ENCODE peak calls at places on chromosome 2, in ten cellular contexts. K is sigmoid colon, V is thoracic aorta, Z is cardiac muscle cell, L is heart left ventricle, P is Peyer's patch, E is H1, C is heart right ventricle, R is IMR-90, S is ovary. W is an unnamed sample. For H3K9me3, the result is how much of the 10 kb centered on the place peaks cover.

GRCh38 chr2:235026649-235027557 is 75.1 kb downstream of the SH3BP4 start:
- DNase-seq in C (peak), L (peak), P (no peak), V (no peak), E (no peak), S (no peak), Z (no peak), R (peak), K (peak), W (peak)

GRCh38 chr2:142306126-142306525 is 175.3 kb upstream of the LRP1B start:
- DNase-seq in S (no peak), V (no peak), Z (no peak), R (no peak), C (no peak), E (no peak), K (no peak), L (no peak), P (no peak), W (no peak)

GRCh38 chr2:52117299-52117698 is 1085.4 kb upstream of the NRXN1 start:
- DNase-seq in K (no peak), C (no peak), E (no peak), L (no peak), P (no peak), V (no peak), R (peak), Z (no peak), S (no peak), W (no peak)

GRCh38 chr2:99656938-99657337 is 167.1 kb upstream of the REV1 start:
- DNase-seq in L (no peak), E (no peak), Z (no peak), V (no peak), S (no peak), K (no peak), P (no peak), C (no peak), R (no peak), W (no peak)

GRCh38 chr2:235445116-235445515 is 48.7 kb upstream of the AGAP1 start:
- DNase-seq in S (no peak), P (no peak), L (no peak), E (no peak), K (no peak), C (no peak), V (no peak), Z (no peak), R (no peak), W (no peak)

GRCh38 chr2:174699993-174700766 is 64.1 kb downstream of the CHRNA1 start:
- DNase-seq in Z (peak), P (no peak), E (no peak), V (no peak), C (no peak), R (peak), K (no peak), S (no peak), L (no peak), W (no peak)

GRCh38 chr2:30645745-30646119 is 161.5 kb downstream of the CAPN13 start:
- DNase-seq in E (peak), V (no peak), P (no peak), L (no peak), K (no peak), Z (no peak), S (no peak), C (no peak), R (no peak), W (no peak)

GRCh38 chr2:140344842-140345241 is 1564.7 kb upstream of the NXPH2 start:
- DNase-seq in R (no peak), C (no peak), P (no peak), S (no peak), Z (no peak), V (no peak), E (no peak), L (no peak), K (no peak), W (no peak)

GRCh38 chr2:190947139-190947538 is 66.5 kb downstream of the GLS start:
- DNase-seq in E (no peak), V (no peak), Z (no peak), P (no peak), C (no peak), L (no peak), S (no peak), R (peak), K (no peak), W (no peak)

GRCh38 chr2:32342811-32343210 is 14.0 kb upstream of the BIRC6 start:
- DNase-seq in E (no peak), Z (no peak), S (no peak), R (no peak), K (no peak), V (no peak), L (peak), C (no peak), P (no peak), W (no peak)

GRCh38 chr2:174971868-174972781 is 33.1 kb downstream of the CHN1 start:
- DNase-seq in R (peak), K (no peak), S (no peak), P (no peak), V (no peak), C (no peak), E (no peak), L (peak), Z (no peak), W (no peak)

GRCh38 chr2:134371041-134371440 is 117.2 kb downstream of the MGAT5 start:
- DNase-seq in R (no peak), K (no peak), V (no peak), E (no peak), C (no peak), Z (no peak), P (no peak), S (no peak), L (no peak), W (no peak)

GRCh38 chr2:235066895-235067294 is 115.1 kb downstream of the SH3BP4 start:
- DNase-seq in R (no peak), Z (peak), V (no peak), E (no peak), S (no peak), L (no peak), P (no peak), K (no peak), C (no peak), W (no peak)

GRCh38 chr2:26088038-26088643 is 54.3 kb downstream of the RAB10 start:
- DNase-seq in P (no peak), L (no peak), R (peak), S (no peak), V (no peak), E (no peak), K (no peak), C (no peak), Z (peak), W (no peak)

GRCh38 chr2:455046-455705 is 167.3 kb upstream of the ALKAL2 start:
- DNase-seq in P (peak), S (no peak), C (no peak), E (no peak), V (no peak), R (no peak), L (no peak), K (no peak), Z (no peak), W (no peak)

GRCh38 chr2:54586062-54586982 is 130.2 kb downstream of the SPTBN1 start:
- DNase-seq in E (no peak), L (no peak), V (no peak), C (no peak), P (no peak), Z (no peak), S (no peak), K (no peak), R (peak), W (no peak)

GRCh38 chr2:80303006-80303741 is 1.4 kb downstream of the LRRTM1 start:
- DNase-seq in Z (peak), E (peak), S (no peak), L (no peak), V (no peak), P (no peak), C (no peak), K (no peak), R (no peak), W (no peak)

GRCh38 chr2:64679673-64680425 is 26.1 kb upstream of the SERTAD2 start:
- DNase-seq in R (no peak), P (no peak), S (no peak), C (no peak), Z (no peak), L (no peak), V (no peak), E (no peak), K (no peak), W (no peak)

GRCh38 chr2:127455566-127456493 is 37.6 kb downstream of the PROC start:
- DNase-seq in R (no peak), L (no peak), K (no peak), S (no peak), Z (no peak), E (no peak), V (no peak), C (no peak), P (no peak), W (no peak)

GRCh38 chr2:20650412-20650879 is 452 bp downstream of the HS1BP3 start:
- DNase-seq in S (no peak), Z (no peak), P (no peak), K (no peak), R (peak), E (no peak), V (no peak), C (no peak), L (no peak), W (peak)

GRCh38 chr2:67437132-67437531 is 40.0 kb downstream of the ETAA1 start:
- DNase-seq in S (no peak), E (no peak), L (no peak), Z (no peak), K (no peak), V (no peak), P (no peak), R (peak), C (no peak), W (no peak)

GRCh38 chr2:225276207-225276606 is 123.3 kb upstream of the NYAP2 start:
- DNase-seq in P (no peak), V (no peak), R (no peak), Z (no peak), K (no peak), S (no peak), C (no peak), L (no peak), E (no peak), W (no peak)

GRCh38 chr2:101106453-101107181 is 44.6 kb downstream of the TBC1D8 start:
- DNase-seq in C (no peak), E (no peak), S (no peak), K (no peak), V (no peak), Z (no peak), R (peak), P (no peak), L (no peak), W (no peak)

GRCh38 chr2:85547089-85547858 is 8.3 kb downstream of the MAT2A start:
- DNase-seq in E (no peak), K (no peak), Z (no peak), L (no peak), R (no peak), P (no peak), S (no peak), C (no peak), V (no peak), W (no peak)

GRCh38 chr2:152445791-152446201 is 110.8 kb downstream of the FMNL2 start:
- DNase-seq in R (peak), L (no peak), E (no peak), V (no peak), K (no peak), S (no peak), C (no peak), Z (no peak), P (no peak), W (no peak)

GRCh38 chr2:33728106-33728505 is 129.0 kb upstream of the FAM98A start:
- DNase-seq in C (no peak), Z (no peak), R (no peak), E (no peak), S (no peak), P (no peak), V (no peak), L (no peak), K (no peak), W (peak)

GRCh38 chr2:233354971-233355574 is 779 bp downstream of the DGKD start:
- DNase-seq in K (peak), V (no peak), E (peak), Z (peak), P (peak), L (peak), S (peak), C (peak), R (no peak), W (peak)

GRCh38 chr2:13335862-13336535 is 619.3 kb downstream of the TRIB2 start:
- DNase-seq in K (no peak), C (no peak), V (no peak), P (no peak), R (no peak), E (no peak), Z (no peak), L (no peak), S (no peak), W (no peak)

GRCh38 chr2:200964498-200964897 is 1.0 kb upstream of the ORC2 start:
- DNase-seq in R (no peak), L (no peak), C (no peak), E (no peak), K (no peak), S (no peak), P (no peak), V (no peak), Z (no peak), W (no peak)

GRCh38 chr2:180591947-180592346 is 388.5 kb upstream of the UBE2E3 start:
- DNase-seq in E (no peak), C (no peak), S (no peak), R (no peak), Z (no peak), L (no peak), K (no peak), V (no peak), P (no peak), W (no peak)

GRCh38 chr2:5373200-5373599 is 319.0 kb upstream of the SOX11 start:
- DNase-seq in E (peak), R (no peak), C (no peak), P (no peak), K (no peak), S (no peak), Z (peak), L (no peak), V (no peak), W (no peak)

GRCh38 chr2:195706161-195706900 is 49.3 kb downstream of the SLC39A10 start:
- DNase-seq in L (no peak), C (no peak), R (peak), S (no peak), V (no peak), E (no peak), Z (peak), P (no peak), K (no peak), W (no peak)
- H3K27ac ChIP-seq in L (no peak), C (no peak), R (no peak), S (no peak), V (no peak), E (no peak), Z (peak), P (no peak), K (no peak), W (no peak)

GRCh38 chr2:120552800-120553471 is 182.7 kb upstream of the GLI2 start:
- DNase-seq in S (peak), V (peak), R (peak), Z (peak), K (peak), P (peak), C (peak), L (peak), E (peak), W (peak)
- TF ChIP-seq CTCF in S (no peak), V (peak), R (peak), Z (peak), K (peak), P (peak), C (peak), L (peak), E (peak), W (peak)

GRCh38 chr2:24725956-24726355 is 67.2 kb downstream of the PTRHD1 start:
- DNase-seq in V (no peak), S (no peak), E (no peak), C (no peak), P (no peak), K (no peak), L (no peak), Z (no peak), R (no peak), W (no peak)

GRCh38 chr2:24730481-24730880 is 62.7 kb downstream of the PTRHD1 start:
- DNase-seq in S (no peak), V (no peak), R (peak), L (no peak), E (no peak), K (no peak), Z (no peak), P (no peak), C (no peak), W (no peak)

GRCh38 chr2:24731040-24731439 is 62.2 kb downstream of the PTRHD1 start:
- DNase-seq in K (no peak), P (no peak), R (no peak), C (no peak), S (no peak), L (no peak), V (no peak), Z (no peak), E (no peak), W (no peak)

GRCh38 chr2:24734741-24735140 is 58.5 kb downstream of the PTRHD1 start:
- DNase-seq in L (no peak), S (no peak), E (no peak), P (no peak), C (no peak), K (no peak), Z (no peak), V (no peak), R (no peak), W (no peak)

GRCh38 chr2:24731923-24732322 is 61.3 kb downstream of the PTRHD1 start:
- DNase-seq in R (no peak), L (no peak), E (no peak), S (no peak), Z (no peak), C (no peak), K (no peak), P (no peak), V (no peak), W (no peak)
- H3K9me3 ChIP-seq in R (under half), L (under half), E (under half), S (under half), Z (under half), C (under half), K (under half), P (under half), V (under half), W (under half)

GRCh38 chr2:36706021-36706328 is 9.5 kb downstream of the VIT start:
- DNase-seq in R (no peak), L (no peak), Z (no peak), K (no peak), V (no peak), P (no peak), C (no peak), E (no peak), S (no peak), W (no peak)
- H3K27ac ChIP-seq in R (no peak), L (peak), Z (no peak), K (no peak), V (no peak), P (no peak), C (no peak), E (no peak), S (peak), W (no peak)

DNA sequence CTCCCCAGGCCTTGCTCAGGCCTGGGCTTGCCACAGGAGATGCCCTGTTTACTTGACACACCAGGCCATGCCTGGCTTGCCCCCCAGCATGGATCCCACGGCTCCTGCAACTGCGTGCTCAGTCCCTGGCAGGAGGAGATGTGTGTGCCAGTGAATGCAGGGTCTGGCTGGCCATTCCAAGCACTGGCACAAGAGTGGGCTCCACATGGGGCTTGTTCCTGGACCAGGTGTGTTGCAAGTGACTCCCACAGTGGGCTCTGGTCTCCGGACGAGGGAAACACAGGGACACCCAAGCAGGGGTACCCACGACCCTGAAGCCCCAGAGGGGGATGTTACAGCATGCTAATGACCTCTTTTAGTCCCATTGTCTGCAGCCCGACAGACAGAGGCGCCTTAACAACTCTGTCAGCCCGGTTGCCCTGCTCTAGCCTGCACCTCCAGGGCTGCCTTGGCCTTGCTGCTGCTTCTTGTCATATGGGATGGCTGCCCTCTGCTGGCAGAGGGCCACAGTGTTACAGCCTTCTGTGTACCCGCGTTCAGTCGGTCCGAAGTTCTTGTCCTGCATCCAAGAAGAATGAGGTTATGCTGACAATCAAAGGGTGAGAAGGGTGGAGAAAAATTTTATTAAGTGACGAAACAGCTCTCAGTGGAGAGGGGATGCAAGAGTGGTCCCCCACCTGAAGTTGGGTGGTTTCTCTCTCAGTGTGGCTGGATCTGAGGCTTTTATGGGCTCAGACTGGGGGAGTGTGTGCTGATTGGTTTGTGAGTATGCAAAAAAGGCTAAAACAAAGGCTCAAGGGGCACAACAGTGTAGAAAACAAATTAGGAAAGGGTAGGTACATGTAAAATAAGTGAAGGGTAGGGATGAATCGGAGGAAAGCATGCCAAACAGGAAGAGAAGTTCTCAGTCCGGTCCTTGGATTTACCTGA is 180.4 kb downstream of the MBD5 start:
- DNase-seq in E (peak), Z (peak), L (peak), C (peak), P (no peak), S (no peak), V (no peak), K (peak), R (peak), W (no peak)
- TF ChIP-seq CTCF in E (peak), Z (peak), L (no peak), C (peak), P (peak), S (no peak), V (peak), K (no peak), R (peak), W (no peak)

DNA sequence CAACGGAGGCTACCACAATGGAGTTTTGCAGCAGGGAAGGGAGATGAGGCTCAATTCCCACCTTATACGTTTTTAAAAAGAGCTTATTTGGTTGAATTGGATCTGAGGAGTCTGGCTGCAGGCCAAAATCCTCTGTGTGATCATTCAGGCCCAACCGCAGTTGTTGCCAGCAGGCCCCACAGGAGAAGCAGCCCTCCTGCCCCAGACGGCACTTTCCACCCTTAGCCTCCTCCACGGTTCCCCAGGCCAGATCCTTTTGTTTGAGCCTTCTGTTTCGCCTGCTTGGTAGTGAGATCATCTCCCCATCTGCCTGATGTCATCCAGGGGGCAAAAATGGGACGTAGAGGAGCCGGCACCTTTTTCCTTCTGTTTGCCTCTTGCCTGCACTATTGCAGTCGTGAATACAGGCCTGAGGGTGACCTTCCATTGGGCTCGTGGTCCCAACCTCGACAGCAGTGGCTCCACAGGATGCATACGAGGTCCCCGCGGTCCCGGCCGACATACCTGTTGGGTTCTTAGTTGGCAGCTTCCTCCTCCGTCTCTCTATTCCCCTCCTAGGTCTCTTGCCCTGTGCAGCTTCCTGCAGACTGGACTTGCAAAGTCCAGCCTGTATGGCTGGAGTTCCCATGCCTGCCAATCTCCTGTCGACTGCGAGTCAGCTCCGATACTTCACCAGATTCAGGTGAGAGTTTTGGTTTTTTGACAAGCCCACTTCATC is 9.3 kb upstream of the GPR35 start:
- DNase-seq in R (no peak), Z (no peak), C (no peak), P (no peak), L (no peak), K (peak), S (peak), E (no peak), V (no peak), W (peak)
- H3K9me3 ChIP-seq in R (under half), Z (under half), C (under half), P (under half), L (under half), K (under half), S (under half), E (under half), V (under half), W (under half)

DNA sequence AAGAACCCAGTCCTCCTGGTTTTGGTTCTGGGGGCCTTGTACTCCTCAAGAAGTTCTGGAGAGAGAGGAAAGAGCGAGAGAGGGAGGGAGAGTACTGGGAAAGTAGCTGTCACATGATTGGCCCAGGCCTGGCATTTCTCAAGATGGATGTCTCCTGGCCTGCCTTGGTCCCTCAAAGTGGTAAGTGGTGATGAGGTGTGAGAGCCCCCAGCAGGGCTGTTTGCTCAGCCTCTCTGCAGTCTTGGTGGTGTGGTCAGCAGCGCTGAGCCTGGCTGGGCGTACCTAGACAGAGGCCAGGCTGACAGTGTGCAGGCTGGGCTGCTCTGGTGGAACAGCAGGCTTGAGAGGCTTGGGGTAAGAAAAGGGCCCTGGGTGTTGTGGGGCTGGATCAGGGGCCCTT is 2.5 kb downstream of the SPEG start:
- DNase-seq in V (no peak), L (no peak), E (no peak), S (no peak), P (no peak), R (no peak), K (peak), Z (peak), C (no peak), W (no peak)
- H3K27ac ChIP-seq in V (peak), L (peak), E (no peak), S (no peak), P (peak), R (no peak), K (peak), Z (peak), C (no peak), W (no peak)

GRCh38 chr2:8678731-8679566 is 2.9 kb upstream of the ID2 start:
- DNase-seq in E (peak), V (peak), S (peak), K (peak), C (peak), R (peak), Z (peak), P (peak), L (peak), W (peak)
- TF ChIP-seq CTCF in E (no peak), V (no peak), S (no peak), K (no peak), C (peak), R (peak), Z (no peak), P (peak), L (no peak), W (no peak)

W was measured in left lung.